ENCODE peak calls at places on chromosome 22, in four cellular contexts. One of them, this sample, is unnamed.

GRCh38 chr22:30887861-30888260 is 80.7 kb downstream of the MORC2 start:
- DNase-seq in NCI-H748 treated with DMSO at 0.1 percent for 48 hours: no peak
- DNase-seq in activated T-helper 1 cell treated with Interleukin-2 at 50 U/mL for 16 hours: no peak
- DNase-seq in glomerular endothelial cell: no peak
- DNase-seq in this sample: no peak

GRCh38 chr22:49668402-49668801 is 159.3 kb downstream of the BRD1 start:
- DNase-seq in NCI-H748 treated with DMSO at 0.1 percent for 48 hours: no peak
- DNase-seq in activated T-helper 1 cell treated with Interleukin-2 at 50 U/mL for 16 hours: no peak
- DNase-seq in glomerular endothelial cell: no peak
- DNase-seq in this sample: no peak

GRCh38 chr22:24728790-24729637 is 45.5 kb downstream of the PIWIL3 start:
- DNase-seq in NCI-H748 treated with DMSO at 0.1 percent for 48 hours: no peak
- DNase-seq in activated T-helper 1 cell treated with Interleukin-2 at 50 U/mL for 16 hours: no peak
- DNase-seq in glomerular endothelial cell: no peak
- DNase-seq in this sample: no peak

GRCh38 chr22:30526656-30527055 is 19.9 kb downstream of the SEC14L6 start:
- DNase-seq in NCI-H748 treated with DMSO at 0.1 percent for 48 hours: no peak
- DNase-seq in activated T-helper 1 cell treated with Interleukin-2 at 50 U/mL for 16 hours: no peak
- DNase-seq in glomerular endothelial cell: no peak
- DNase-seq in this sample: no peak

GRCh38 chr22:42725606-42726355 is 5.1 kb upstream of the A4GALT start:
- DNase-seq in NCI-H748 treated with DMSO at 0.1 percent for 48 hours: no peak
- DNase-seq in glomerular endothelial cell: no peak
- DNase-seq in activated T-helper 1 cell treated with Interleukin-2 at 50 U/mL for 16 hours: no peak
- DNase-seq in this sample: no peak

GRCh38 chr22:44595841-44596341 is 97.9 kb upstream of the RTL6 start:
- DNase-seq in glomerular endothelial cell: no peak
- DNase-seq in NCI-H748 treated with DMSO at 0.1 percent for 48 hours: no peak
- DNase-seq in activated T-helper 1 cell treated with Interleukin-2 at 50 U/mL for 16 hours: no peak
- DNase-seq in this sample: no peak

GRCh38 chr22:46085831-46086576 is 64.3 kb upstream of the PPARA start:
- DNase-seq in glomerular endothelial cell: no peak
- DNase-seq in NCI-H748 treated with DMSO at 0.1 percent for 48 hours: no peak
- DNase-seq in activated T-helper 1 cell treated with Interleukin-2 at 50 U/mL for 16 hours: no peak
- DNase-seq in this sample: no peak

GRCh38 chr22:31248965-31249940 is 37.2 kb downstream of the LIMK2 start:
- DNase-seq in glomerular endothelial cell: no peak
- DNase-seq in activated T-helper 1 cell treated with Interleukin-2 at 50 U/mL for 16 hours: no peak
- DNase-seq in NCI-H748 treated with DMSO at 0.1 percent for 48 hours: no peak
- DNase-seq in this sample: no peak

GRCh38 chr22:33000342-33001280 is 57.6 kb downstream of the SYN3 start:
- DNase-seq in glomerular endothelial cell: no peak
- DNase-seq in activated T-helper 1 cell treated with Interleukin-2 at 50 U/mL for 16 hours: peak
- DNase-seq in NCI-H748 treated with DMSO at 0.1 percent for 48 hours: no peak
- DNase-seq in this sample: no peak

GRCh38 chr22:32695451-32695891 is 106.0 kb upstream of the TIMP3 start:
- DNase-seq in glomerular endothelial cell: no peak
- DNase-seq in activated T-helper 1 cell treated with Interleukin-2 at 50 U/mL for 16 hours: no peak
- DNase-seq in NCI-H748 treated with DMSO at 0.1 percent for 48 hours: no peak
- DNase-seq in this sample: no peak

GRCh38 chr22:41576877-41577276 is 12.8 kb downstream of the PMM1 start:
- DNase-seq in NCI-H748 treated with DMSO at 0.1 percent for 48 hours: no peak
- DNase-seq in glomerular endothelial cell: no peak
- DNase-seq in activated T-helper 1 cell treated with Interleukin-2 at 50 U/mL for 16 hours: no peak
- DNase-seq in this sample: no peak

GRCh38 chr22:26763633-26764295 is 106.4 kb downstream of the MIAT start:
- DNase-seq in activated T-helper 1 cell treated with Interleukin-2 at 50 U/mL for 16 hours: no peak
- DNase-seq in NCI-H748 treated with DMSO at 0.1 percent for 48 hours: peak
- DNase-seq in glomerular endothelial cell: no peak
- DNase-seq in this sample: no peak

GRCh38 chr22:49291781-49292180 is 535.9 kb downstream of the BRD1 start:
- DNase-seq in glomerular endothelial cell: no peak
- DNase-seq in NCI-H748 treated with DMSO at 0.1 percent for 48 hours: no peak
- DNase-seq in activated T-helper 1 cell treated with Interleukin-2 at 50 U/mL for 16 hours: no peak
- DNase-seq in this sample: no peak

GRCh38 chr22:33921576-33922181 is 1.4 kb upstream of the LARGE1 start:
- DNase-seq in glomerular endothelial cell: no peak
- DNase-seq in activated T-helper 1 cell treated with Interleukin-2 at 50 U/mL for 16 hours: no peak
- DNase-seq in NCI-H748 treated with DMSO at 0.1 percent for 48 hours: no peak
- DNase-seq in this sample: no peak

GRCh38 chr22:44871782-44872181 is 119.4 kb downstream of the ARHGAP8 start:
- DNase-seq in NCI-H748 treated with DMSO at 0.1 percent for 48 hours: no peak
- DNase-seq in activated T-helper 1 cell treated with Interleukin-2 at 50 U/mL for 16 hours: no peak
- DNase-seq in glomerular endothelial cell: no peak
- DNase-seq in this sample: no peak

GRCh38 chr22:28920757-28921584 is 37.6 kb downstream of the ZNRF3 start:
- DNase-seq in glomerular endothelial cell: no peak
- DNase-seq in activated T-helper 1 cell treated with Interleukin-2 at 50 U/mL for 16 hours: no peak
- DNase-seq in NCI-H748 treated with DMSO at 0.1 percent for 48 hours: no peak
- DNase-seq in this sample: no peak

GRCh38 chr22:36753120-36753802 is 22.7 kb downstream of the IFT27 start:
- DNase-seq in activated T-helper 1 cell treated with Interleukin-2 at 50 U/mL for 16 hours: no peak
- DNase-seq in glomerular endothelial cell: no peak
- DNase-seq in NCI-H748 treated with DMSO at 0.1 percent for 48 hours: no peak
- DNase-seq in this sample: no peak

GRCh38 chr22:31956360-31956759 is 12.0 kb downstream of the YWHAH start:
- DNase-seq in glomerular endothelial cell: no peak
- DNase-seq in NCI-H748 treated with DMSO at 0.1 percent for 48 hours: no peak
- DNase-seq in activated T-helper 1 cell treated with Interleukin-2 at 50 U/mL for 16 hours: no peak
- DNase-seq in this sample: no peak

GRCh38 chr22:45612451-45612901 is 59.2 kb upstream of the ATXN10 start:
- DNase-seq in NCI-H748 treated with DMSO at 0.1 percent for 48 hours: no peak
- DNase-seq in glomerular endothelial cell: no peak
- DNase-seq in activated T-helper 1 cell treated with Interleukin-2 at 50 U/mL for 16 hours: no peak
- DNase-seq in this sample: peak

This sample was measured in activated effector memory CD4-positive, alpha-beta T cell treated with Interleukin-2 at 50 U/mL for 16 hours.